ENCODE peak calls at places on chromosomes 1 and 21, in seven cellular contexts. O is neural progenitor cell, I is mucosa of descending colon, B is H7, D is Caco-2, H is MM.1S, X is foreskin fibroblast. E is an unnamed sample.

GRCh38 chr1:197675475-197676324 is 99.6 kb downstream of the DENND1B start:
- DNase-seq in O (peak), I (peak), B (no peak), D (no peak), H (no peak), X (peak), E (peak)

GRCh38 chr1:183444243-183444642 is 26.1 kb upstream of the NMNAT2 start:
- DNase-seq in O (peak), I (no peak), B (no peak), D (no peak), H (no peak), X (peak), E (no peak)

GRCh38 chr1:212237651-212238050 is 47.6 kb upstream of the PPP2R5A start:
- DNase-seq in O (no peak), I (no peak), B (no peak), D (peak), H (peak), X (peak), E (peak)

GRCh38 chr21:39312112-39313041 is 1.1 kb downstream of the BRWD1 start:
- DNase-seq in O (peak), I (peak), B (peak), D (peak), H (peak), X (peak), E (peak)

GRCh38 chr1:11944358-11944981 is 10.0 kb downstream of the PLOD1 start:
- DNase-seq in O (peak), I (no peak), B (peak), D (no peak), H (no peak), X (no peak), E (no peak)

GRCh38 chr21:25496825-25497482 is 110.3 kb downstream of the MRPL39 start:
- DNase-seq in O (no peak), I (no peak), B (no peak), D (no peak), H (no peak), X (peak), E (no peak)

GRCh38 chr1:245735831-245736530 is 581.2 kb downstream of the KIF26B start:
- DNase-seq in O (no peak), I (no peak), B (no peak), D (no peak), H (no peak), X (peak), E (peak)

GRCh38 chr1:90993245-90993644 is 28.6 kb downstream of the ZNF644 start:
- DNase-seq in O (no peak), I (no peak), B (no peak), D (no peak), H (no peak), X (no peak), E (peak)

GRCh38 chr21:34644815-34645214 is 24.0 kb upstream of the CLIC6 start:
- DNase-seq in O (no peak), I (no peak), B (no peak), D (no peak), H (no peak), X (no peak), E (no peak)

GRCh38 chr1:89739013-89739843 is 81.6 kb upstream of the LRRC8D start:
- DNase-seq in O (no peak), I (no peak), B (no peak), D (no peak), H (no peak), X (peak), E (peak)
- H3K4me3 ChIP-seq in O (no peak), I (no peak), B (no peak), D (no peak), H (no peak), X (no peak), E (no peak)

GRCh38 chr1:100714599-100714998 is 4.9 kb upstream of the VCAM1 start:
- DNase-seq in O (no peak), I (no peak), B (no peak), D (no peak), H (no peak), X (no peak), E (no peak)
- H3K4me3 ChIP-seq in O (no peak), I (no peak), B (no peak), D (no peak), H (no peak), X (no peak), E (no peak)

GRCh38 chr1:32182060-32182459 is 2.6 kb downstream of the TXLNA start:
- DNase-seq in O (no peak), I (no peak), B (no peak), D (no peak), H (no peak), X (peak), E (no peak)
- H3K4me3 ChIP-seq in O (no peak), I (no peak), B (no peak), D (no peak), H (no peak), X (peak), E (no peak)

DNA sequence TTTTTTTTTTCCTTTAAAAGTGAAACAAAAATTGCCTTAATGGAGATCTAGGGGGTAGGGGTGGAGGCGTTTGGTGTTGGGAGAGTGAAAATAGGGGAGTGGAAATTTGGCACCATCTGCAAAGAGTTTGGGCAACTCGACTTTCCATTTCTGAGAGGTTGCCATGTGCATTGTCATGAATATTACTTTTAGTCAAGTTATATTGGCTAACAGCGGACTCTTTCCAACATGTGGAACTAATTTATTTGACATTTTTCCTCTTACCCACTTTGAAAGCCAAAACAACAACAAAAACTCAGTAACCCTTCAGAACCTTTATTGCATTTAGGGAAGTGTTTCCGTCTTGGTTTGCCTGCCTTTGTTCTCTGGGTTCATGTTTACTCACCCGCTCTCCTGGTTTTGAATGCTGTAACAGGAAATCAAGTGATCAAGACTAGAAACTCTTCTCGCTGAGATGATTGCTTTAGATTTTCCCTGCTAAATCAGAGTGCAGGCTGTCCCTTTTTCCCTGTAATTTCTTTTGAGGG is 70.4 kb downstream of the CACHD1 start:
- DNase-seq in O (no peak), I (peak), B (no peak), D (no peak), H (no peak), X (peak), E (no peak)
- H3K4me3 ChIP-seq in O (no peak), I (no peak), B (no peak), D (no peak), H (no peak), X (peak), E (no peak)

DNA sequence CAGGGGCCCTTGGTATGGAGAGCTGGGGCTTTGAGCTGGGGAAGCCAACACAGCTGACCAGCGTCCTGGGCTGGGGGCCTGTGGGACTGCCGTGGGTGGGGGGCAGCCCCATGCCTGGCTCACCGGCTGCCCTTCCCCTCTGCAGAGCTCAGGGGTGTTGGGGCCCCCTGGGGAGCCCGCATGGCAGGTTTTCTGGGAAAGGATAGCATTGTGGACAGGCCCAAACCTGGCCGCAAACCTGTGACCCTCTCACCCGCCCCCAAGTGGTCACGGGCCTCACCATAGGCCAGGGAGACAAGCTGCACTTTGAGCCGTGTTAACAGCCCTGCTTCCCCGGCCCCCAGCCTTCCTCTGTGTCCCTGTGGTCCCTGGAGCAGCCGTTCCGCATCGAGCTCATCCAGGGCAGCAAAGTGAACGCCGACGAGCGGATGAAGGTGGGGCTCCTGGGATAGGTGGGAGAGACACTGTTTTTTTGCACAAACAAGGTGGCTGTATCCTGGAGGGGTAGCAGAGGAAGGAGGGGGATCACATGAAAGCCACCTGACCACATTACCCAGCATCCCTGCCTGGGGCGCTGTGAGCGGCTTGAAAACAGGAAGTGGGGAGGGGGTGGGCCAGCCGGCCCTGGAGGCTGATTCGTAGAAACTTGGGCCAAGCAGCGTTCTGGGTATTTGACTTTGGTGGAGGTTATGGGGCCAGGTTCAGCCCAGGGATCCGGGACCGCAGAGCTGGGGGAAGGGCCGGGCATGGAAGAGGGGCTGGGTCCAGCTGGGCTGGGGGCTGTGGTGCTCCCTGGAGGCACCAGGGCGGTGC is 65.9 kb downstream of the PIK3CD start:
- DNase-seq in O (no peak), I (peak), B (peak), D (no peak), H (peak), X (no peak), E (no peak)
- H3K4me3 ChIP-seq in O (no peak), I (no peak), B (no peak), D (no peak), H (peak), X (no peak), E (no peak)

GRCh38 chr1:160428053-160428452 is 27.7 kb downstream of the VANGL2 start:
- DNase-seq in O (no peak), I (no peak), B (no peak), D (no peak), H (no peak), X (no peak), E (no peak)

GRCh38 chr1:160429702-160430535 is 29.6 kb downstream of the VANGL2 start:
- DNase-seq in O (no peak), I (no peak), B (no peak), D (no peak), H (peak), X (no peak), E (no peak)

GRCh38 chr1:160427625-160428024 is 27.3 kb downstream of the VANGL2 start:
- DNase-seq in O (no peak), I (no peak), B (no peak), D (no peak), H (no peak), X (no peak), E (no peak)

GRCh38 chr1:160428655-160429054 is 28.3 kb downstream of the VANGL2 start:
- DNase-seq in O (peak), I (peak), B (peak), D (no peak), H (peak), X (peak), E (peak)

DNA sequence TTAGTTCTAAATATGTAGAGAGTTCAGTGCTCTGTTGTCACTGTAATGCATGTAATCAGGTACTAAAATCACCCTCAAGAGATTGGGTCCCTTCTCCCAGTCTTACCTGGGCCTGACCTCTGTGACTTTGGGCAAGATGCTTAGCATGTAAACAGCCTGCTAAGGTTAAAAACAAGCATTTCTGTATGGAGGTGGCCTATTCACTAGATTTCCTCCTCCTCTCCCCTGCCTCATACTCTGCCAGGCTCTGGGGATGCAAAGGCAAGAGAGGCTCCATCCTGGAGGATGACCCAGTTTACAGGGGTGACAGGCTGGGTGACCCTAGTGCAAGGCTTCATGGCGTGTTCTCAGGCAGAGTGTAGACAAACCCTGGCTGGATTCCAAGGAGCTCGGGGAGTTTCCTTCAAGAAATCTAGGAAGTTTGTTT is 28.8 kb downstream of the VANGL2 start:
- DNase-seq in O (no peak), I (peak), B (no peak), D (no peak), H (no peak), X (no peak), E (no peak)
- H3K4me3 ChIP-seq in O (no peak), I (no peak), B (no peak), D (no peak), H (peak), X (no peak), E (no peak)

DNA sequence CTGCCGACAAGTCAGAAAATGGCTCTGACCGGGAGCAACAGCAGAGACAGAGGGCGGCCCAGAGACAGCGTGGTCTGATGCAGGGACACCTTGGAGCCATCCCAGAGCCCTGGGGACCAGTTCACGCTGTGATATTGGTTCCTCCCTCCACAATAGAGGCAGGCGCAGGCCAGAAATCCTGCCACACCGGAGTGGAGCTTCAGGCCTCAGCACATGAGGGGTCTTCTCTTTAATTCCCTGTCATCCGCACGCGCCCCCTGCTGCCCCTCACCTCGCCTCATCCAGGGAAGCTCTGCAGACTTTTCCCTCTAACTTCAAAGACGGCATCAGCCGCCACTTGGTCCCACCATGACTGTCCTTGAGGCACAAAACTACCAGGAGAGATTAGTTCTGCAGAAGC is 75.5 kb upstream of the ANGPTL1 start:
- DNase-seq in O (no peak), I (no peak), B (no peak), D (no peak), H (no peak), X (no peak), E (no peak)
- H3K4me3 ChIP-seq in O (no peak), I (no peak), B (no peak), D (no peak), H (no peak), X (no peak), E (no peak)

GRCh38 chr1:78080767-78081166 is 35.0 kb downstream of the GIPC2 start:
- DNase-seq in O (no peak), I (no peak), B (no peak), D (no peak), H (peak), X (no peak), E (no peak)
- H3K4me3 ChIP-seq in O (no peak), I (no peak), B (no peak), D (no peak), H (peak), X (no peak), E (no peak)

GRCh38 chr1:110783292-110783918 is 89.5 kb upstream of the CD53 start:
- DNase-seq in O (peak), I (peak), B (peak), D (peak), H (peak), X (peak), E (peak)

GRCh38 chr1:110779617-110780016 is 93.3 kb upstream of the CD53 start:
- DNase-seq in O (no peak), I (no peak), B (no peak), D (no peak), H (no peak), X (no peak), E (no peak)

GRCh38 chr1:110781525-110781924 is 91.4 kb upstream of the CD53 start:
- DNase-seq in O (no peak), I (no peak), B (no peak), D (no peak), H (no peak), X (no peak), E (no peak)

GRCh38 chr1:110778821-110779220 is 94.1 kb upstream of the CD53 start:
- DNase-seq in O (no peak), I (no peak), B (no peak), D (no peak), H (no peak), X (no peak), E (no peak)

DNA sequence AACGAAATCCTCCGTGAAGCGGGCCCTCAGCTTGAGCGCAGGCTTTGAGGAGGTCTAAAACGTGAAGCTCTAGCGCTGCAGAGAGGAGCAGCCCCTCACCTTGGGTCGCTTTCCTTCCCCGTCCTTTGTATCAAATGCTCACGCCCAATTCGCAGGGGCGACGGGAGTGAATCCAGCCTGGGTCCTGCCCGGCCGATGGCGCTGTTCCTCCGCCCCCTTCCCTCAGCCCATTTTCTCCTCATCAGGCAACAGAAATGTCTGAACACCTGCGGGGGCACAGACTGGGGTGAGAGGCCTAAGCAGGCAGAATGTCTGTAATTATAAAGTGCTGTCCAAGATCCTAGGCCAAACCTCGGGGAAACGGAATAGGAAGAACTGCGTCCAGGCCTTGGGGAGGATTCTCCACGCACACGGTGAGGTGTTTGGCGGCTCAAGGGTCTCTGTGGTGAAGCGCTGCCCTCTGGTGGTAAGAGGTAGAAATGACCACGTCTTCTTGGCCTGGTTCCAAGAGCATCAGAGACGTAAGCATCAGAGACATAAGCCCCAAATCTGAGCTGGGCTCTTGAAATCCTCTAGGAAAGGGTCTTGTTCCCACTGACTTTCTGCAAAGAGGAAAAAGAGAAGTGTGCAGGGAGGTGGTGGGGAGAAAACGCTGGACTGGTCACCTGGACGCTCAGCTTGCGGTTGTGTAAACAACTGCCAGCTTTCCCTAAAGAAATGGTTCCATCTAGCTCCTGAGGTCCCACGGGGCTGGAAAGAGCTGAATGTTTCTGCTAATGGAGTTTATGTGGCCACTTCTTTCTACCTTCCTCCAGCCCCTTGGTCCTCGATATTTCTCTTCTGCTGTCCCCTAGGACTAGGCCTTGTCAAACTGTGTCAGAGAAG is 92.1 kb upstream of the CD53 start:
- DNase-seq in O (peak), I (peak), B (peak), D (peak), H (peak), X (peak), E (peak)
- H3K4me3 ChIP-seq in O (peak), I (no peak), B (peak), D (no peak), H (peak), X (no peak), E (no peak)

GRCh38 chr1:10791117-10791951 is 5.1 kb downstream of the CASZ1 start:
- DNase-seq in O (peak), I (no peak), B (peak), D (no peak), H (no peak), X (no peak), E (no peak)
- H3K4me3 ChIP-seq in O (peak), I (no peak), B (no peak), D (no peak), H (no peak), X (no peak), E (no peak)

E was measured in mammary epithelial cell.